ENCODE peak calls at places on chromosomes 4 and X, in six cellular contexts. C, Y, X, Q, L and O are unnamed samples.

GRCh38 chrX:132491191-132491590 is 2.4 kb upstream of the MBNL3 start:
- DNase-seq in X (no peak), L (no peak), C (peak), Y (no peak), Q (no peak), O (peak)

GRCh38 chrX:18871970-18872369 is 111.9 kb downstream of the PHKA2 start:
- DNase-seq in Y (no peak), C (no peak), X (no peak), L (no peak), Q (no peak), O (no peak)

GRCh38 chr4:172786039-172786792 is 382.4 kb upstream of the GALNT7 start:
- DNase-seq in Y (peak), C (peak), L (no peak), X (peak), Q (peak), O (no peak)

GRCh38 chr4:124401611-124402010 is 310.9 kb downstream of the ANKRD50 start:
- DNase-seq in C (no peak), Q (no peak), L (no peak), Y (no peak), X (peak), O (no peak)

GRCh38 chr4:37225778-37226177 is 18.8 kb upstream of the NWD2 start:
- DNase-seq in X (no peak), Q (no peak), L (no peak), Y (no peak), C (no peak), O (no peak)

GRCh38 chr4:23060776-23061175 is 368.0 kb downstream of the GBA3 start:
- DNase-seq in Q (peak), C (no peak), X (no peak), Y (no peak), L (no peak), O (no peak)

GRCh38 chrX:100424012-100424411 is 13.9 kb upstream of the PCDH19 start:
- DNase-seq in Q (no peak), X (peak), C (no peak), Y (no peak), L (no peak), O (no peak)

GRCh38 chr4:148441624-148441985 is 609 bp downstream of the NR3C2 start:
- DNase-seq in C (no peak), Q (no peak), L (no peak), Y (no peak), X (no peak), O (no peak)

GRCh38 chrX:110172215-110172614 is 145.7 kb downstream of the AMMECR1 start:
- DNase-seq in X (no peak), L (no peak), C (no peak), Y (no peak), Q (no peak), O (no peak)

GRCh38 chrX:150715180-150715579 is 22.0 kb downstream of the MTMR1 start:
- DNase-seq in Y (no peak), C (peak), X (no peak), Q (no peak), L (no peak), O (no peak)

GRCh38 chr4:17511950-17512795 is at the start of gene QDPR:
- DNase-seq in X (peak), L (peak), Y (peak), Q (peak), C (peak), O (no peak)

GRCh38 chrX:132209527-132209926 is 9.7 kb downstream of the RAP2C start:
- DNase-seq in Y (no peak), C (peak), L (no peak), Q (peak), X (peak), O (no peak)

GRCh38 chr4:184273166-184274147 is 55.8 kb upstream of the ENPP6 start:
- DNase-seq in Q (no peak), C (no peak), X (no peak), L (no peak), Y (no peak), O (no peak)

GRCh38 chrX:108312938-108313337 is 125.3 kb downstream of the COL4A6 start:
- DNase-seq in X (peak), Q (peak), L (no peak), C (peak), Y (peak), O (no peak)

GRCh38 chrX:13380230-13380629 is 60.4 kb upstream of the ATXN3L start:
- DNase-seq in X (peak), Q (peak), Y (no peak), L (no peak), C (peak), O (no peak)

GRCh38 chr4:4427886-4428285 is 41.0 kb downstream of the NSG1 start:
- DNase-seq in Q (no peak), L (no peak), X (no peak), C (no peak), Y (no peak), O (no peak)

GRCh38 chr4:25321703-25322102 is 9.1 kb downstream of the ZCCHC4 start:
- DNase-seq in Q (no peak), Y (no peak), X (no peak), L (no peak), C (peak), O (no peak)

GRCh38 chr4:25320374-25321172 is 8.0 kb downstream of the ZCCHC4 start:
- DNase-seq in C (peak), Y (no peak), L (no peak), X (peak), Q (peak), O (no peak)
- H3K4me3 ChIP-seq in C (no peak), Y (no peak), L (no peak), X (no peak), Q (no peak), O (no peak)

GRCh38 chr4:95546866-95547707 is 1.7 kb downstream of the UNC5C start:
- DNase-seq in L (no peak), Q (no peak), X (no peak), Y (no peak), C (peak), O (no peak)

GRCh38 chr4:95549246-95550138 is 719 bp upstream of the UNC5C start:
- DNase-seq in Y (peak), L (peak), C (peak), X (peak), Q (peak), O (no peak)

GRCh38 chr4:95548738-95549245 is at the start of gene UNC5C:
- DNase-seq in Y (peak), Q (peak), C (peak), X (peak), L (peak), O (no peak)

GRCh38 chr4:95546236-95546635 is 2.5 kb downstream of the UNC5C start:
- DNase-seq in C (peak), L (no peak), Q (no peak), X (no peak), Y (no peak), O (no peak)

DNA sequence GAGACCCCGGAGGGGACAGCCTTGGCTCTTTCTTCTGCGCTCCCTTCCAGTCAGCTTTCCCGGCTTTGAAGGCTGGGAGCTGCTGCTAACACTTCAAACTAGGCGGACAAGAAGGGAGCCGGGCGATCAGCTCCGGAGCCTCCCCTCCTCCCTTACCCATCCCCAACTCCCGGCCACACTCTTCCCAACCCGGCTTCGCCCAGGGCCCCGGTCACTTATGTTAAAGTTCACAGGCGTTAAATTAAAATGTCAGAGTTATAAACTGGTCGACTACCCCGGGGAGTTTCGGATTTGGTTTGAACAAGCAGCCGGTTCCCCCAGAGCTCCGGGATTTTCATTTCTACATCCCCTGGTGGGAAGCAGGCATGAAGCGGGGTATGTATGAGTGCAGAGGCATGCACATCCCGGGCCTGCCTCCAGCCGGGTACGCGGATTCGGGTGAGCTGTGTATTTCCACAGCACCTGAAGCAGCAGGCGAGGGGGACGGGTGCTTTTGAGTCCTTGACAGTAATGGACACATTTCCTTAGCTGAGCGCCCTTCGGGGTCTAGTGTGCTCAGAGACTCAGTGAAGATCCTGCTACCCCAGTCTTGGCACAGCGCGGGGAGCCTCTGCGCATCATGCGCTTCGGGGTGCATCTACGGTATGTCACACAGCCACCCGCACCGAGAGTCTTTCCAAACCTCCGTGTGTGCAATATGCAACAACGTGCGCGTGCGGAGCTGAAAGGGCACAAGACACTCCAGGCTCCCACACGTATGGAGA is 883 bp downstream of the UNC5C start:
- DNase-seq in Y (no peak), C (peak), X (peak), L (no peak), Q (peak), O (no peak)
- H3K4me3 ChIP-seq in Y (peak), C (peak), X (peak), L (peak), Q (peak), O (no peak)

GRCh38 chr4:185573651-185574199 is 38.4 kb upstream of the PDLIM3 start:
- DNase-seq in C (peak), L (no peak), Y (no peak), X (peak), Q (peak), O (no peak)
- H3K4me3 ChIP-seq in C (peak), L (no peak), Y (no peak), X (peak), Q (peak), O (no peak)

DNA sequence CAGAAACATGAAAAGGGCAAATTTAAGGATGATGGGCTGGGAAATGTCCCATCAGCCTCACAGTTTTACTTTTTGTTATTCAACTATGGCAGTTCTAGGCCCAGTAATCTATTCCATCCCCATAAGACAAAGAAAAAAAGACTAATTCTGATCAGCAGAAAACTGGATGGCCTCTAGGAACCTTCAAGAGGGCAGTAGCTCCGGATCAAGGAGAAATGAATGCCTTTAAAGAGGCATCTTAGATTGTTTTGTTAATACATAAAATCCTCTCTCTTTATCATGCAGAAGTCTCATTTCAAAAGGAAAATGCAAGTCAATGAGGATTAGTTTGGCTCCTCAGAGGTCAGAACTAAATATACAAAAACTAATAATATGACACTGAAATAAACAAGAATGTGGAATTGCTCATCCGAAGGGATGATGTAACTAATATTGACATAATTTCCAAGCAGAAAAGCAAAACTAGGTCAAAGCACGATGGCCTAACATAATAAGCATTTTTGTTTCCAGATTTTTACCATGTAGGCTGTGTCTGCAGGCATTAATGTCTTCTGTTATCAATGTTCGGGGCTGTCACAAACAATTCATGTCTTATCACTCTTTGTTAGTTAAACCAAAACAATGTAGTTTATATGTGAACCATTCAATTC is 8.8 kb downstream of the MID1 start:
- DNase-seq in X (no peak), C (no peak), L (no peak), Q (no peak), Y (no peak), O (no peak)
- H3K4me3 ChIP-seq in X (no peak), C (no peak), L (no peak), Q (peak), Y (no peak), O (no peak)

GRCh38 chr4:153488719-153489384 is 22.7 kb downstream of the TMEM131L start:
- DNase-seq in C (peak), Y (no peak), X (peak), Q (no peak), L (peak), O (no peak)
- H3K4me3 ChIP-seq in C (peak), Y (peak), X (no peak), Q (no peak), L (peak), O (peak)

DNA sequence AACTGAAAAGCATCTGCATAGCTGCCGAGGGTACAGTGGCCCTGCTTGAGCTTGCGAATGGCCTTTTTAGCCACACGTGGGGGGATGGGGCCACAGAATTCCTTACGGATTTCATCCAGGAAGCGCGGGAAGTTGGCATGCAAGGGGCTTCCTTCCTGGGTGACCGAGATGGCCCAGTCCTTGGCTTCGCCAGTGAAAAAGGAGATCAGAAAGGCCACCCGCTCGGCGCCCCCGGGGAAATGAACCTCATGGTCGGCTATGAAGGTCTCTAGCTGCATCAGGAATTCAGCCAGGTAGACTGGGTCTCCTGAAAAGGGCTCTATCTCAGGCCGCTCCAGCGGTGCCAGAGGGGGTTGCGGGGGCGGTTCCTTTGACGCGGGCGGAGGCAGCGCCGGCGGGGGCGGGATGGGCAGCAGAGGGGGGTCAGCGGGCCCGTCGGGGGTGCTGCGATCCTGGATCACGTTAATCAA is 918 bp downstream of the RTL5 start:
- DNase-seq in L (no peak), X (no peak), Y (no peak), Q (no peak), C (no peak), O (no peak)
- H3K4me3 ChIP-seq in L (peak), X (peak), Y (peak), Q (peak), C (no peak), O (no peak)

GRCh38 chrX:40778861-40779575 is 43.7 kb upstream of the MED14 start:
- DNase-seq in X (peak), Y (no peak), L (no peak), Q (peak), C (peak), O (no peak)

GRCh38 chrX:40773188-40773587 is 37.8 kb upstream of the MED14 start:
- DNase-seq in Q (no peak), Y (no peak), L (no peak), C (no peak), X (no peak), O (no peak)

GRCh38 chrX:40772290-40772689 is 36.9 kb upstream of the MED14 start:
- DNase-seq in Q (peak), C (peak), Y (no peak), L (no peak), X (peak), O (no peak)

DNA sequence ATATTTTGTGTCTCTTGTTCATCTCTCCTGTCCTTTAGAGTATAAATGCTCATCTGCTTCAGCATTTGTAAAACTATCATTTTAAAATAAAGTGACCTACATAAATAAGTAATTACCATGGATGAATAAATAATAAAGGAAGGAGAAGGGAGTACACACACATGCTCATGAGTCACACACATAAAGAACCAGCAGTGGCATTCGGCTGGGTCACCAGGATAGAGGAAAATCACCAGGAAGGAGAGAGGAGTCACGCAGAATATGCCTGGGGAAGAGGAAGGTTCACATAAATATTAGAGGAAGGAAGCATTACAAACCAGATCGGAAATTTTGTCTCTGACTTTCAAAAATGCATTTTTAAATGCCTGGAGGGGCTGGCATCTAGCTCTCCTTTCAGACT is 38.5 kb upstream of the MED14 start:
- DNase-seq in Y (no peak), Q (peak), L (no peak), X (peak), C (peak), O (no peak)
- H3K4me3 ChIP-seq in Y (no peak), Q (no peak), L (no peak), X (no peak), C (no peak), O (no peak)